ENCODE peak calls at places on chromosomes 13 and 19, in ten cellular contexts. U is OCI-LY7; D is GM13976; K is activated naive CD8-positive, alpha-beta T cell treated with anti-CD3 and anti-CD28 coated beads for 36 hours; G is stromal cell of bone marrow; J is mucosa of gallbladder; C is BJ; L is fibroblast of lung; Y is stimulated activated CD4-positive, alpha-beta T cell treated with anti-CD3 and anti-CD28 coated beads, Interleukin-1b, Interleukin-23, amount 100 ng/mL, for 24 hours; S is heart right ventricle. N is an unnamed sample.
A peak's percentile ranks its signal among the peaks of the same experiment; 100 is the strongest.

GRCh38 chr19:2064788-2065524 is 13.9 kb upstream of the MKNK2 start:
- DNase-seq in K (no peak), D (no peak), U (no peak), G (no peak), S (peak; percentile 66), J (no peak), C (no peak), Y (no peak), L (no peak), N (no peak)

GRCh38 chr13:109840893-109841287 is 54.5 kb upstream of the IRS2 start:
- DNase-seq in L (no peak), Y (no peak), U (no peak), C (no peak), S (no peak), K (no peak), D (no peak), J (no peak), G (no peak), N (no peak)

GRCh38 chr13:90793261-90793785 is 554.2 kb upstream of the MIR17HG start:
- DNase-seq in G (no peak), J (no peak), K (no peak), Y (no peak), D (no peak), U (no peak), L (peak; percentile 82), S (no peak), C (no peak), N (no peak)

GRCh38 chr13:77386880-77387606 is 60.1 kb upstream of the MYCBP2 start:
- DNase-seq in Y (no peak), J (no peak), L (peak; percentile 89), C (peak; percentile 89), K (no peak), S (no peak), U (no peak), G (peak; percentile 83), D (peak; percentile 22), N (peak; percentile 28)

GRCh38 chr13:101556676-101557121 is 104.2 kb downstream of the ITGBL1 start:
- DNase-seq in S (no peak), G (no peak), U (no peak), K (no peak), D (no peak), L (no peak), C (no peak), Y (no peak), J (no peak), N (no peak)

GRCh38 chr19:53626941-53627340 is 4.9 kb upstream of the DPRX start:
- DNase-seq in C (no peak), U (no peak), Y (no peak), D (no peak), K (no peak), S (no peak), L (no peak), G (no peak), J (no peak), N (no peak)

GRCh38 chr13:35855531-35856019 is 275.6 kb downstream of the DCLK1 start:
- DNase-seq in U (no peak), J (peak; percentile 36), D (no peak), G (no peak), C (no peak), S (no peak), L (peak; percentile 62), Y (no peak), K (peak; percentile 6), N (peak; percentile 31)

GRCh38 chr13:57740719-57741118 is 109.2 kb downstream of the PCDH17 start:
- DNase-seq in G (no peak), L (peak; percentile 53), C (no peak), U (no peak), J (no peak), D (no peak), S (peak; percentile 20), Y (no peak), K (no peak), N (no peak)

GRCh38 chr13:24221007-24221406 is 60.5 kb downstream of the SPATA13 start:
- DNase-seq in K (no peak), L (no peak), Y (no peak), J (no peak), C (no peak), U (no peak), G (no peak), D (no peak), S (no peak), N (peak; percentile 76)

GRCh38 chr13:43390582-43390981 is 367.2 kb downstream of the DNAJC15 start:
- DNase-seq in U (no peak), K (no peak), L (no peak), G (no peak), J (no peak), C (no peak), S (no peak), Y (no peak), D (peak; percentile 29), N (no peak)

GRCh38 chr19:5832527-5833216 is 6.8 kb downstream of the FUT6 start:
- DNase-seq in K (no peak), D (no peak), Y (no peak), G (no peak), S (no peak), J (no peak), L (no peak), U (no peak), C (no peak), N (no peak)

GRCh38 chr13:26873174-26873698 is 112.7 kb upstream of the GPR12 start:
- DNase-seq in G (no peak), Y (no peak), C (no peak), J (no peak), D (no peak), L (no peak), K (no peak), U (no peak), S (no peak), N (no peak)

GRCh38 chr13:20351279-20352022 is 119.3 kb upstream of the GJB6 start:
- DNase-seq in L (peak; percentile 96), S (no peak), D (no peak), Y (no peak), K (no peak), J (no peak), G (peak; percentile 39), U (no peak), C (no peak), N (no peak)

GRCh38 chr13:28958018-28958417 is 137.9 kb downstream of the MTUS2 start:
- DNase-seq in L (no peak), Y (no peak), C (no peak), U (no peak), J (no peak), K (no peak), S (no peak), G (no peak), D (no peak), N (no peak)

GRCh38 chr13:94079876-94080275 is 399.6 kb downstream of the DCT start:
- DNase-seq in L (peak; percentile 61), Y (no peak), J (no peak), C (peak; percentile 35), G (peak; percentile 63), U (no peak), K (no peak), S (no peak), D (no peak), N (no peak)

GRCh38 chr13:24271231-24271610 is 38.2 kb upstream of the C1QTNF9 start:
- DNase-seq in G (no peak), Y (no peak), S (no peak), K (no peak), C (no peak), U (no peak), J (no peak), D (no peak), L (no peak), N (no peak)

GRCh38 chr13:73336789-73337188 is 278.0 kb downstream of the KLF5 start:
- DNase-seq in U (no peak), G (no peak), J (no peak), D (no peak), L (peak; percentile 21), Y (no peak), S (no peak), C (no peak), K (no peak), N (peak; percentile 79)

GRCh38 chr13:51590231-51590630 is 6.0 kb downstream of the WDFY2 start:
- DNase-seq in Y (no peak), K (no peak), C (no peak), L (no peak), D (no peak), J (no peak), S (no peak), G (no peak), U (no peak), N (no peak)

GRCh38 chr13:114110091-114110829 is 22.2 kb downstream of the RASA3 start:
- DNase-seq in L (no peak), U (peak; percentile 84), C (no peak), G (no peak), D (peak; percentile 67), J (no peak), S (no peak), K (peak; percentile 75), Y (no peak), N (no peak)

GRCh38 chr13:46817081-46817480 is 20.1 kb upstream of the ESD start:
- DNase-seq in U (no peak), S (no peak), D (no peak), Y (no peak), J (no peak), L (no peak), C (no peak), K (no peak), G (no peak), N (no peak)

GRCh38 chr13:62512194-62513141 is 1096.8 kb upstream of the PCDH20 start:
- DNase-seq in C (no peak), S (no peak), Y (no peak), G (peak; percentile 7), U (peak; percentile 70), D (peak; percentile 29), J (peak; percentile 14), K (peak; percentile 6), L (peak; percentile 1), N (peak; percentile 1)

GRCh38 chr13:78881746-78882145 is 222.8 kb upstream of the OBI1 start:
- DNase-seq in G (no peak), D (no peak), K (no peak), C (no peak), J (no peak), L (no peak), S (no peak), U (no peak), Y (no peak), N (no peak)

GRCh38 chr19:2715470-2716274 is 5.5 kb downstream of the DIRAS1 start:
- DNase-seq in K (no peak), S (no peak), D (no peak), Y (no peak), U (no peak), G (no peak), L (no peak), C (no peak), J (no peak), N (no peak)

GRCh38 chr13:33355470-33355869 is 69.9 kb upstream of the STARD13 start:
- DNase-seq in L (no peak), S (no peak), U (no peak), D (no peak), G (peak; percentile 56), Y (no peak), C (no peak), J (no peak), K (no peak), N (no peak)